ENCODE peak calls at places on chromosome 1, in eight cellular contexts. P is neural crest cell, E is WTC11, J is mesothelial cell of epicardium, T is HFFc6, M is HL-60, L is GM10248, F is left ventricle myocardium inferior. C is an unnamed sample.

GRCh38 chr1:172394811-172395210 is 25.7 kb upstream of the C1orf105 start:
- DNase-seq in F (no peak), J (no peak), P (no peak), M (no peak), E (no peak), L (no peak), T (no peak), C (no peak)

GRCh38 chr1:81008298-81008697 is 792.4 kb upstream of the ADGRL2 start:
- DNase-seq in J (no peak), T (no peak), E (no peak), L (no peak), F (no peak), P (no peak), M (no peak), C (no peak)

GRCh38 chr1:24418898-24419628 is 3.5 kb downstream of the NIPAL3 start:
- DNase-seq in P (no peak), L (no peak), F (no peak), E (no peak), J (no peak), T (no peak), M (no peak), C (peak; percentile 67)

GRCh38 chr1:151475175-151475574 is 15.9 kb upstream of the POGZ start:
- DNase-seq in J (no peak), M (no peak), L (peak; percentile 80), T (no peak), F (no peak), P (no peak), E (no peak), C (no peak)

GRCh38 chr1:180218806-180219765 is 11.0 kb upstream of the LHX4 start:
- DNase-seq in P (no peak), J (no peak), M (no peak), L (no peak), F (no peak), T (no peak), E (no peak), C (no peak)

GRCh38 chr1:200253774-200254495 is 155.9 kb downstream of the ZNF281 start:
- DNase-seq in J (no peak), E (no peak), L (peak; percentile 30), F (no peak), M (no peak), P (no peak), T (no peak), C (no peak)

GRCh38 chr1:154342836-154343472 is 17.6 kb downstream of the ATP8B2 start:
- DNase-seq in L (no peak), M (no peak), F (no peak), E (no peak), J (no peak), P (no peak), T (no peak), C (no peak)

GRCh38 chr1:7671676-7672075 is 99.4 kb upstream of the VAMP3 start:
- DNase-seq in E (no peak), M (no peak), P (no peak), J (no peak), T (no peak), F (no peak), L (no peak), C (no peak)

GRCh38 chr1:151811181-151811580 is 6.0 kb upstream of the LINGO4 start:
- DNase-seq in E (no peak), M (no peak), P (no peak), L (no peak), T (no peak), F (no peak), J (no peak), C (no peak)

GRCh38 chr1:64982134-64982533 is 15.8 kb upstream of the JAK1 start:
- DNase-seq in T (no peak), F (no peak), P (no peak), J (no peak), L (no peak), E (no peak), M (no peak), C (no peak)

GRCh38 chr1:229407206-229408026 is 26.5 kb downstream of the ACTA1 start:
- DNase-seq in T (no peak), J (no peak), P (peak; percentile 12), E (peak; percentile 32), L (no peak), F (no peak), M (no peak), C (no peak)

GRCh38 chr1:116284819-116285390 is 88.1 kb upstream of the ATP1A1 start:
- DNase-seq in J (no peak), E (no peak), F (peak; percentile 46), L (no peak), M (no peak), T (no peak), P (no peak), C (no peak)

GRCh38 chr1:116289219-116289618 is 83.8 kb upstream of the ATP1A1 start:
- DNase-seq in F (no peak), J (no peak), M (no peak), E (no peak), P (no peak), L (no peak), T (no peak), C (no peak)

GRCh38 chr1:116288201-116288598 is 84.8 kb upstream of the ATP1A1 start:
- DNase-seq in J (no peak), T (no peak), F (no peak), M (no peak), L (peak; percentile 48), E (no peak), P (no peak), C (no peak)

GRCh38 chr1:116287341-116288200 is 85.5 kb upstream of the ATP1A1 start:
- DNase-seq in E (no peak), M (no peak), P (no peak), L (no peak), J (no peak), T (no peak), F (no peak), C (no peak)

DNA sequence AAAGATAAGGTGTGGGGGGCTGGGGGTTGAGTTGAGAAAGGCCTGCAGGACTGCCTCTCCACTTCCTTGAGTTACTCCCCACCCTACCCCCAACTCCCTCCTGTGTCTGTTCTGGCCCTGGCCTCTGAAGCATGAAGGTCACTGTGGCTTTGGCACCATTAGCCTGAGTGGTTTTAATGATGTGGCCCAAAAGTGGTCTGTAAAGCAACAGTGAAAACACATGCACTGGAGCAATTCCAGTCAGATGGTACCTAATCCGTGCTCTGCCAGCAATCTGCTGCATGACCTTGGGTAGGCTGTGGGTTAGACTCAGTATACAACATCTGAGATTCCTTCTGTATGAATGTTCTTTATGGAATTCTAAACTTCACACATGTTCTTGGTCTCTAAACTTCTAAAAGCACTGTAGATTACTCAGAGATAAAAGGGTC is 86.5 kb upstream of the ATP1A1 start:
- DNase-seq in T (peak; percentile 10), L (no peak), E (no peak), J (no peak), P (no peak), M (no peak), F (no peak), C (peak; percentile 22)
- TF ChIP-seq CTCF in T (no peak), L (no peak), E (no peak), J (no peak), P (no peak), M (no peak), F (no peak), C (no peak)

GRCh38 chr1:167060141-167061072 is 29.8 kb downstream of the GPA33 start:
- DNase-seq in E (no peak), P (no peak), J (no peak), L (no peak), F (no peak), T (peak; percentile 12), M (no peak), C (no peak)
- TF ChIP-seq CTCF in E (no peak), P (peak; percentile 41), J (no peak), L (no peak), F (no peak), T (peak; percentile 53), M (no peak), C (no peak)

GRCh38 chr1:205669341-205670142 is 10.8 kb downstream of the SLC45A3 start:
- DNase-seq in E (no peak), J (no peak), M (no peak), L (peak; percentile 75), T (no peak), P (peak; percentile 49), F (no peak), C (no peak)

GRCh38 chr1:205667909-205668643 is 12.2 kb downstream of the SLC45A3 start:
- DNase-seq in F (no peak), E (no peak), L (no peak), T (no peak), J (no peak), M (no peak), P (peak; percentile 40), C (no peak)

GRCh38 chr1:205670611-205671430 is 9.5 kb downstream of the SLC45A3 start:
- DNase-seq in L (peak; percentile 31), E (no peak), F (no peak), T (no peak), M (no peak), P (peak; percentile 52), J (no peak), C (no peak)

GRCh38 chr1:205670143-205670431 is 10.2 kb downstream of the SLC45A3 start:
- DNase-seq in E (no peak), M (no peak), T (no peak), F (no peak), L (no peak), J (no peak), P (no peak), C (no peak)

DNA sequence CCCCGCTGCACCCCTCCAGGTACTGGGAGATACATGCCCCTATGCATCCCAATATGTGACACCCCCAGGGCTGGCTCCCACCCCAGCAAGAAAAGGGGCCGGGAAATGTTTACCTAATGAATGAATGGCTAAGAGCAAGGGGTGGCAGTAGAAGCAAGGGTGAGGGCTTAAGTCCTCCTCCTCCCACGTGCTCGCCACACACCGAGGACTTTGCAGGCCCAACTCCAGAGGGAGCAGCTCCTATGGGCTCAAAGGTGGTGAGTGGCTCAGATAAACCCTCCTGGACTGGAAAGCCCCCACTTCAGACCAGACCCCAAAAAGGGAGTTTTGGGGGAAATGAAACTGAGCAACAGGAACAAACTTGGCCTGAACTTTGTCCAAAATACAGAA is 11.4 kb downstream of the SLC45A3 start:
- DNase-seq in M (no peak), T (no peak), J (no peak), L (peak; percentile 76), E (no peak), F (no peak), P (peak; percentile 15), C (no peak)
- TF ChIP-seq CTCF in M (no peak), T (no peak), J (no peak), L (peak; percentile 24), E (no peak), F (no peak), P (no peak), C (no peak)

DNA sequence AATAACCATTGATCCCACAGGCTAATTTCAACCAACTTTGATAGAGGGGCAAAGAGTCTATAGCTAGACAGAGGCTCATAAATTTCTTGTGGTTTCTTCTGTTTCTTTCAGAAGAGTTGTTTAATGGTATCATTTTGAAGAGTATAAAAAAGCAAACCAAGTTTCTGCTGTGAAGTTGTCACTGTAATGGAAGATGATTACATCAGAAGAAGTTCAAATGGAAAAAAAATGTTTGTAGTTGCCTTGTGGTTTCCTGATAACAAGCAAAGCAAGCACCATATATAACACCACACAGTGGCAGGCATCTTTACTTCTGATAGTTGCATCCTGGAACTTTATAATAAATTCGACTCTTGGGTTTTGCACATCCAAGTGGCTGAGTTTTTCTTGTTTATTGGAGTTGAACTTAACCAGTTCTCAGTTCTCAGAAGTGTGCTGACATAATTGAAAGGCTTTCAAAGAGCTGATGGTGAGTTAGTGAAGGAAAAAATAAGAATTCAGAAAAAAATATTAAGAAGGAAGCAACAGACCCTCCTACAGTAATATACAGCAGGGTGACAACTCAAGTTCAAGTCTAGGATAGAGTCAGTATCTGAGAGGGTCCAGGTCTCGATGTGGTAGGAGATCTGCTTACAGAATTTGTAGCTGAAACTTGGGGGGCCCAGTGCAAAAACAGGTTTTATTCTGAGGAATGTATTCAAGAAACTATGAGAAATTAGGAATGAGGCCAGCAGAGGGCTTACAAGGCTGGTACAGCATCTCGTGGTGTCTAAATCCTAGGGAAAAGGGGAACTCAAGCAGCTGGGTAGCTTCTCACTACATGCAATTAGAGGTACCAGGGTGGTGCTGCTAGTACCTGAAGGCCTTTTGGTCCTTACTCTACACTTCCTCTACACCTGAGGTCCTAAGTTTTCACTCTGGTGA is 123.5 kb downstream of the CRB1 start:
- DNase-seq in M (no peak), F (no peak), J (no peak), P (no peak), L (no peak), T (no peak), E (no peak), C (no peak)
- TF ChIP-seq CTCF in M (no peak), F (no peak), J (no peak), P (no peak), L (no peak), T (peak; percentile 19), E (no peak), C (no peak)